ENCODE peak calls at places on chromosomes 16 and 17, in four cellular contexts. X is suprapubic skin, P is ovary, Y is tibial nerve. B is an unnamed sample.

GRCh38 chr16:47140686-47141085 is 3.1 kb downstream of the NETO2 start:
- DNase-seq in X (no peak), P (no peak), Y (no peak), B (no peak)

GRCh38 chr16:5207001-5207523 is 109.5 kb upstream of the EEF2KMT start:
- DNase-seq in X (peak), P (no peak), Y (no peak), B (no peak)

GRCh38 chr16:4377573-4378146 is 6.0 kb downstream of the VASN start:
- DNase-seq in X (peak), P (no peak), Y (no peak), B (peak)

GRCh38 chr16:49876716-49877129 is 20.8 kb upstream of the ZNF423 start:
- DNase-seq in X (peak), P (peak), Y (no peak), B (peak)

GRCh38 chr17:3033741-3034577 is 29.4 kb downstream of the OR1D5 start:
- DNase-seq in X (peak), P (no peak), Y (no peak), B (no peak)

GRCh38 chr17:73045722-73046121 is 46.8 kb downstream of the SLC39A11 start:
- DNase-seq in X (no peak), P (no peak), Y (no peak), B (no peak)

GRCh38 chr17:7048968-7049367 is 5.1 kb upstream of the SLC16A11 start:
- DNase-seq in X (no peak), P (no peak), Y (no peak), B (no peak)

GRCh38 chr16:82639666-82640336 is 13.0 kb downstream of the CDH13 start:
- DNase-seq in X (no peak), P (no peak), Y (no peak), B (peak)

GRCh38 chr17:78826836-78827509 is 13.6 kb downstream of the USP36 start:
- DNase-seq in X (no peak), P (peak), Y (no peak), B (no peak)

GRCh38 chr17:6024576-6024975 is 45.6 kb upstream of the WSCD1 start:
- DNase-seq in X (no peak), P (no peak), Y (no peak), B (no peak)
- TF ChIP-seq POLR2A in X (no peak), P (no peak), Y (no peak), B (no peak)

GRCh38 chr16:87366288-87366687 is 17.3 kb downstream of the FBXO31 start:
- DNase-seq in X (no peak), P (no peak), Y (no peak), B (peak)
- H3K27ac ChIP-seq in X (no peak), P (no peak), Y (no peak), B (no peak)

DNA sequence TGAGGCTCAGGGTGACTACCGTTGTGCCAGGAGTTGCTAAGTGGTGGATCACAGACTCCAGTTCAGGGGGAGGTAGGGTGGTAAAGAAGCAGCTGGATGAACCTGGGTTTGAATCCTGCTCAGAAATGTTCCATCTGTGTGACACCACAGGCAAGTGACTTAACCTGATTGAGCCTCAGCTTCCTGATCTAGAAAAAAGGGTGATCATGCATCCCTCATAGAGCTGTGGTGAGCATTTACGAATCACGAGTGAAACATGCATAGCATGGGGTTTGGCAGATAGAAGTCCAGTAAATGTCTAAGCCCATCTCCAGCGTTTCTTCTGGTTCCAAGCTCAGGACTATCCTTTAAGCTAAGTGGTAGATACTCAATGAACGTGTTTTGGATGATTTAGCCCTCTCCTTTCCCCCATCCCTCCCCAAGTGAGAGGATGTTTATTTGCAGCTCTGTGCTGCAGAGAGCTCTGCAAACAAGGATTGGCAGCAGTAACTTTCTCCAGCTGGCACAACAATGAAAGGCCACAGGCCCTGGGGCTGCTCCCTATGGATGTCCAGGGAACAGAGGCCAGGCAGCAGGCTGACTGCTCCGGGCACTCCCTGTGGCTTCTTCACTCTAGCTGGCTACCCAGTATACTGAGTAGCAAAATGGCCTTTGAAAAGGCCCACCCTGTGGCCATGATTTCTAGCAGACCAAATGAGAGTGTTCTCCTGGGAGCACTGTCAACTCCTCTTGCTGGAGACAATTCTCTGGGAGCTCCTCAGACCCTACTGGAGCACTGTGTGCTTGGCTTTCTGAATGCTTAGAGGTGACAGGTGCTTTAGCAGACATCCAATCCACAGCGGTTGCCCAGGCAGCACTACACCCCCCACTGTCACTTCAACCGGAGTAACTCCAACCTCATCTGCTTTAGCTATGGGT is 21.3 kb downstream of the CA4 start:
- DNase-seq in X (no peak), P (no peak), Y (no peak), B (peak)
- H3K4me3 ChIP-seq in X (no peak), P (no peak), Y (no peak), B (no peak)

DNA sequence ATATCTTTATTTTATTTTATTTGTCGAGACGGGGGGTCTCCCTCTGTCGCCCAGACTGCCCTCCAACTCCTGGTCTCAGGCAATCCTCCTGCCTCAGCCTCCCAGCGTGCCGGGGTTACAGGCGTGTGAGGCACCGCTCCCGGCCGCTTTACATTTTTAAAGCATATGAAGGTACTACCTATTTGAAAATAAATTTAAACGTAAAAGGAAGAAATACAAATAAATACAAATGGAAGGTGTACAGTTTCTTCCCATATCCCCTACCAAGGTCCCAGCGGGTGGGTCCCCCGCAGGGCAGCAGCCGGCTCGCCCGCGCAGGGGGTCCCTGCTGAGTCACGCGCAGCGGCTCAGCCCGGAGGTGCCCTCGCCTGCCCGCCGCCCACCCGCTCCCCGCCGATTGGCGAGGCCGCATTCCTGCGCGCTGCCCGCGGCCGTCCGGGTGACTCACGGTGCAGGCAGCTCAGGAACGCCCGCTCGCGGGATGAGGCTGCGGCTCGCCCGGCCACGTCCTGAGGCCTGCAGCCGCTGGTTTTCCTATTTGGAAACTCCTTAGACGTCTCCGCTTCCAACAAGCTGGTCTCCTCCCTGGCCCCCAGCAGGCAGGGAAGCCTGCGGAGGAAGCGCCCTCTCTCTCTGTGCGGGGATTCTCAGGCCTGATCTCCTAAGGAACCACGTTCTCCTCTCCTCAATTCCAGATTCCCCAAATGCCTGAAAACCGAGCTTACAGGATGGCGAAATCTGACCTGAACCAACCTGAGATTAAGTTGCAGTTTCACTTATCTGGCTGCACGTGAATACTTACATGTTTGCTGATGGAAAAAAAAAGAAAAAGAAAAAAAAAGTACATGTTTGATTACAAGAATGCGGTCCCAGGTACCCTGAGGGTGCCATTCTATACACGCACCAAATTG is 54.8 kb upstream of the MAP3K14 start:
- DNase-seq in X (peak), P (peak), Y (peak), B (peak)
- TF ChIP-seq POLR2A in X (no peak), P (no peak), Y (no peak), B (peak)

DNA sequence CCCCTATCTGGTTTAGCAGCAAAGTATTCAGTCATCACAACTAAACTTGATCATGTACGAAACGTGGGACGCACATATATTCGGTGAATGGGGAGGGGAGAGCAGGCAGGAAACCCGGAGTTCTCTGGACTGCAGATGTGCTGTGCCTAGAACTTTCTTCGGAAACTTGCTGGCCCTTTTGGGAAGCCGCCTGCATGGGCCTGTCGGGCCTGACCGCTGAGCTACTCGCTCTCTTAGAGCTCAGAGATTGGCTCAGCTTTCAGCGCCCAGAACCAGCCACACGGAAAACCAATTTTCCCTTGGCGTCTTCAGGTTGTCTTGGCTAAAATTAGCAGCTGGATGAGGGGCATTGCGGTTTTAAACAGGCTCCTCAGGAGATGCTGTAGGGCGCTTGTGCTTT is 38.1 kb downstream of the ZDHHC7 start:
- DNase-seq in X (no peak), P (no peak), Y (no peak), B (no peak)
- H3K27ac ChIP-seq in X (peak), P (no peak), Y (no peak), B (peak)

DNA sequence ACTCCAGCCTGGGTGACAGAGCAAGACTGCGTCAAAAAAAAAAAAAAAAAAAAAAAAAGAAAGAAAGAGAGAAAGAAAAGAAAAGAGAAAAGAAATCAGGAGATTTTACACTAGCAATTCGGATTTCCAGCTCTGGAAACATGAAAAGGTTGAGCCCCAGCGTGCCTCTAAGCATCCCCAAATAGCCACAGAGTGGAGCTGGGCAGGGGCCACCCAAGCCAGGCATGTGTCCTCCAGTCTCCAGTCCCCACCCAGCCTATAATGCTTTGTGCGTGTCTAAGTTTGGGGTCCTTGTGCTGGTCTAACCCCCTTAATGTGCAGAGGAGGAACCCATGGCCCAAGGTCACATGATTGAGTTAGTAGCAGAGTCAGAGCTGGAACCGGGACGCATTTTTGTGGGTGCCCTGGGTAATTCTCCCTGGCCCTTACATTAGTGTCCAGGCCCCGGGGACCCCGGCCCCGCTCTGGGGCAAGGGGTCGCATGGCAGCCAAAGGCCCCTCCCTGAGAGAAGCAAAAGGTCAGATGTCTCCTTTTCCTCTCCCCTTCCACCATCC is 19.9 kb downstream of the ADAM11 start:
- DNase-seq in X (no peak), P (no peak), Y (no peak), B (no peak)
- H3K4me3 ChIP-seq in X (peak), P (no peak), Y (peak), B (no peak)

DNA sequence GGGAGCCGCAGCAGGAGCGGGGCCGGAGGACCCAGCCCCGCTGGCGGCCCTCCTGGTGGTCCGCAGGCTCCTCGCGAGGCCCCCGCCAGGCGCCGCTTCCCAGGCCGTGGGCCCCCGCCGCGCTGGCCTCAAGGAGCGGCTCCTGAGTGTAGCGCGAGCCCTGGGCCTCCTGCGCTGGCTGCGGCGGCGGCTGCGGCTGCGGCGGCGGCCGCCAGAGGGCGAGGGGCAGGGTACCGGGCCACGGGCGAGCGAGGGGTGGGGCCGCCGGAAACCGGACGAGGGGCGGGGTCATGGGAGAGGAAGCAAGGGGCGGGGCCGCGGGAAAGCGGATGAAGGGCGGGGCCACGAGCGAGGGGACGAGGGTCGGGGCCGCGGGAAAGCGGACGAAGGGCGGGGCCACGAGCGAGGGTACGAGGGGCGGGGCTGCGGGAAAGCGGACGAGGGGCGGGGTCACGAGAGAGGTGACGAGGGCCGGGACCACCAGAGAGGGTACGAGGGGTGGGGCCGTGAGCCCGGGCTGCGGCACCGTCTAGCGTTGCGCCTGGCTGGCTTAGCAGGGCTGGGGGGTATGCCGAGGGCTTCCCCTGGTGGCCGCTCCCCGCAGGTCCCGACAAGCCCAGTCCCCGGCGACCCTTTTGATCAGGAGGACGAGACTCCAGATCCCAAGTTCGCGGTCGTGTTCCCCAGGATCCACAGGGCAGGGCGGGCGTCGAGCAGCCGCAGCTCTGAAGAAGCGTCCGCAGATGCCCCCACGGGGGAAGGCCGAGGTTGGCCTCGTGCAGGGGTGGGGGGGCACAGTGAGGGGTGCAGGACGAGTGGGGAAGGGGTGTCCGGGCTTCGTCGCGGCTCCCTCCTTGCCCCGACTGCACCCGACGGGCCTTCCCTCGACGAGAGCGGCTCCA is 1.7 kb downstream of the MYO15B start:
- DNase-seq in X (peak), P (peak), Y (peak), B (peak)
- TF ChIP-seq POLR2A in X (peak), P (peak), Y (peak), B (no peak)